ENCODE peak calls at places on chromosomes 11 and 22, in four cellular contexts. D, A, Y and N are unnamed samples.

GRCh38 chr11:109978895-109979294 is 114.3 kb upstream of the ZC3H12C start:
- DNase-seq in D (no peak), A (no peak), Y (peak), N (no peak)

GRCh38 chr11:92688416-92688815 is 281.0 kb upstream of the MTNR1B start:
- DNase-seq in D (no peak), A (no peak), Y (peak), N (no peak)

GRCh38 chr11:118608268-118609214 is 1.1 kb downstream of the PHLDB1 start:
- DNase-seq in D (no peak), A (no peak), Y (peak), N (no peak)

GRCh38 chr11:36431429-36432092 is 78.5 kb downstream of the TRAF6 start:
- DNase-seq in D (no peak), A (no peak), Y (peak), N (no peak)

GRCh38 chr11:6812391-6813005 is 13.0 kb upstream of the OR6A2 start:
- DNase-seq in D (peak), A (peak), Y (peak), N (no peak)

GRCh38 chr11:665062-665706 is 28.1 kb downstream of the DRD4 start:
- DNase-seq in D (no peak), A (no peak), Y (no peak), N (no peak)

GRCh38 chr11:15897211-15897960 is 459.0 kb downstream of the SOX6 start:
- DNase-seq in D (no peak), A (no peak), Y (peak), N (no peak)

GRCh38 chr11:3021125-3021524 is 29.0 kb upstream of the NAP1L4 start:
- DNase-seq in D (peak), A (peak), Y (peak), N (no peak)

GRCh38 chr11:76795936-76796441 is 12.8 kb downstream of the TSKU start:
- DNase-seq in D (no peak), A (no peak), Y (no peak), N (no peak)

GRCh38 chr11:132126973-132127900 is 756.8 kb downstream of the NTM start:
- DNase-seq in D (peak), A (peak), Y (peak), N (no peak)

GRCh38 chr11:94450061-94450460 is 43.6 kb downstream of the MRE11 start:
- DNase-seq in D (no peak), A (no peak), Y (no peak), N (no peak)

GRCh38 chr11:10518891-10519290 is 22.1 kb downstream of the RNF141 start:
- DNase-seq in D (no peak), A (no peak), Y (no peak), N (no peak)

GRCh38 chr11:32531528-32531927 is 52.1 kb upstream of the EIF3M start:
- DNase-seq in D (no peak), A (no peak), Y (no peak), N (no peak)

GRCh38 chr11:15805726-15806125 is 550.6 kb downstream of the SOX6 start:
- DNase-seq in D (no peak), A (no peak), Y (no peak), N (no peak)

GRCh38 chr11:3159296-3160190 is 5.6 kb downstream of the OSBPL5 start:
- DNase-seq in D (no peak), A (no peak), Y (no peak), N (no peak)

GRCh38 chr22:45296628-45297297 is 12.0 kb downstream of the UPK3A start:
- DNase-seq in D (no peak), A (no peak), Y (no peak), N (no peak)

GRCh38 chr22:38900677-38901076 is 28.7 kb upstream of the CBX6 start:
- DNase-seq in D (no peak), A (no peak), Y (no peak), N (no peak)

GRCh38 chr22:26322179-26322905 is 106.7 kb upstream of the ASPHD2 start:
- DNase-seq in D (no peak), A (no peak), Y (peak), N (peak)

GRCh38 chr22:29469755-29470154 is 10.3 kb upstream of the NEFH start:
- DNase-seq in D (peak), A (no peak), Y (no peak), N (no peak)

GRCh38 chr11:111344032-111344431 is 35.0 kb downstream of the POU2AF1 start:
- DNase-seq in D (no peak), A (no peak), Y (no peak), N (no peak)

GRCh38 chr11:75577198-75577597 is 15.1 kb downstream of the SERPINH1 start:
- DNase-seq in D (peak), A (no peak), Y (peak), N (peak)

DNA sequence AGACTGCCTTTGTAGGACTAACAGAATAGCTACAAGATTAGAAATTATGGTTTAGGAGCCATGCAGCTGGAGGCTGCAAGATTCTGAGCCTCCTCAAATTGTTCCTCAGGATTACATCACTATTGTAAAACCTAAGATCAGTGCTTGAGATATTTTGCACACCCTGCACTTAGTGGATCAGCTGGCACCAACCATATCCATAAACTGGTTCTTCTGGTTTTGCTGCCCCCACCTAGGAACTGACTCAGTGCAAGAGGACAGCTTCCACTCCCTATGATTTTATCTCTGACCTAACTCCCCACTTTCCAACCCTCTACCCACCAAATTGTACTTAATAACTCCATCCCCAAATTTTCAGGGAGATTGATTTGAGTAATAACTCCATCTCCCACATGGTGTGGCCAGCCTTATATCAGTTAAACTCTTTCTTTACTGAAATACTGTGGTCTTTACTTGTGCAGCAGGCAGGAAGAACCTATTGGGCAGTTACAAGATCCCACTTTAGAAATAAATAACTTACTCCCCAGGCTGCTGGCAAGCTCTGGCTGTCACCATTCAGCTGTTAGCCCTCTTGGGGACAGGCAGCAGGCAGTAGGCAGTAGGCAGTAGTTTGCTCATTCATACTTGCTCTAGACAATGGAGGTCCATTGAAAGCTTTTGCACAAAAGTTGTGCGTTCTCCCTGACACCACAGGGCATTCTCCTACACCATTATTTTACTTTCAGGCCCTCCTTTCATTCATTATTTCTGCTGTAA is 119.0 kb downstream of the SLC17A6 start:
- DNase-seq in D (no peak), A (no peak), Y (peak), N (no peak)
- H2BK12ac ChIP-seq in D (no peak), A (no peak), Y (peak), N (no peak)

GRCh38 chr11:86621854-86622253 is 50.6 kb downstream of the ME3 start:
- DNase-seq in D (no peak), A (no peak), Y (no peak), N (no peak)
- H3K18ac ChIP-seq in D (no peak), A (no peak), Y (no peak), N (no peak)

DNA sequence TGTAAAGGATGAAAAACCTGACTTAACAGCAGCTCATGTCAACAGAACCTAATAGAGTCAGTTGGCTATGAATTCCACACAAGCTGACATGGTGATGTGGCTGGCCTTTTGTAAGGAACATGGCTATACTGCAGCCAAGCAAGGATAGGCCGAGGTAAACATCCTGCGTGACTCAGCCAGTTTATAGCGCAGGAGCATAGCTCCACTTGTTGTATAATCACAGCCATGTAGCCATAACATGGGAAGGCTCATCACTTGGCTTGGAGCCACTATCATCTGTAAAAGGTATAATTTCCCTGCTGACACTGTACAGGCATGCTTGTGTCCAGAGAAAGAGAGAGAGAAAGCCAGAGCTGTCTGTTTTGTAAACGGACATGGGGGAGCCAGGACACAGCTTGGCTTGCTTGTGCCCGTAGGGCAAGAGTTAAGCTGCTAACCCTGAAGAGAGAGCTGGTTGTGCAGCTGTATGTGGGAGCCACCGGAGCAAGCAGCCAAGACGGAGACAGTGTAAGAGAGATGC is 104.4 kb upstream of the PLET1 start:
- DNase-seq in D (no peak), A (no peak), Y (peak), N (no peak)
- H2BK12ac ChIP-seq in D (no peak), A (no peak), Y (no peak), N (no peak)

DNA sequence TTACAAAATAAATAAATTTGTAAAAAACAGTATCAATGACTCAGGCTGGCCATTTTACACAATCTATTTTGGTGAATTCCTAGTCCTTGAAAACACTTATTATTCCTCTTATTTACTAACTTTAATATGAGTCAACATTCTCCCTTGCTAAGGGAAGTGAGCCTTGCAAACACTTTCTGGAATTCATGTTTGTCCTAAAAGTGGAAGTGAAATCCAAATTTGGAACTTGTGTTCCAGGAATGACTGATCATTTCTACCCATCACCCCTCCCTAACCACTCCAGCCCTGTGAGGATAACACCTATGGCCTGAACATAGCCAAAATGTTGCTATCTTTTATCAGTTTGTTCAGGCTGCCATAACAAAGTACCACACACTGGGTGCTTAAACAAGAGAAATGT is 83.1 kb downstream of the OR5AK2 start:
- DNase-seq in D (no peak), A (no peak), Y (peak), N (no peak)
- H3K18ac ChIP-seq in D (no peak), A (no peak), Y (no peak), N (no peak)

GRCh38 chr11:122676638-122677037 is 21.1 kb downstream of the UBASH3B start:
- DNase-seq in D (no peak), A (no peak), Y (peak), N (no peak)

GRCh38 chr11:122673706-122674105 is 18.2 kb downstream of the UBASH3B start:
- DNase-seq in D (no peak), A (no peak), Y (no peak), N (no peak)

GRCh38 chr11:122678406-122678805 is 22.9 kb downstream of the UBASH3B start:
- DNase-seq in D (no peak), A (no peak), Y (peak), N (no peak)

GRCh38 chr11:122679441-122679840 is 23.9 kb downstream of the UBASH3B start:
- DNase-seq in D (no peak), A (no peak), Y (no peak), N (no peak)

DNA sequence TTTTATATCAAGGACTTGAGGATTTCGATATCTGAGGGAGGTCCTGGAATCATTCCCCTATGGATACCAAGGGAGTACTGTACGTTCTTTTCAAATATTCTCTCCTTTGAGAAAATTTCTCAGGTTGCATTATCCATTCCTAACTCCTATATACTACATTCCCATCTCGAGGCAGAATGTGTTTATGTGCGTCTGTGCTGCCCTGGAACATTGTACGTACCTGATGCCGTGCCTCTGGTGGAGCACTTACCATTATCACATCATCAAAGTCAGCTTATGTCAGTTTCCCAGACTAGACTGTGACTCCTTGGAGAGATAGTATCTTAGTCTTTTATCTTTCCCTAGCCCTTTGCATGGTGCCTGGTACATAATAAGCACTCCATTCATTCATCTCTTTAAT is 21.7 kb downstream of the UBASH3B start:
- DNase-seq in D (no peak), A (no peak), Y (peak), N (no peak)
- H2BK12ac ChIP-seq in D (no peak), A (no peak), Y (no peak), N (no peak)

GRCh38 chr11:65419773-65420481 is 2.7 kb upstream of the NEAT1 start:
- DNase-seq in D (peak), A (no peak), Y (peak), N (no peak)
- H3K18ac ChIP-seq in D (peak), A (peak), Y (peak), N (peak)

GRCh38 chr22:35630891-35631290 is 13.8 kb upstream of the MB start:
- DNase-seq in D (no peak), A (no peak), Y (no peak), N (no peak)
- H2BK12ac ChIP-seq in D (no peak), A (no peak), Y (peak), N (peak)

DNA sequence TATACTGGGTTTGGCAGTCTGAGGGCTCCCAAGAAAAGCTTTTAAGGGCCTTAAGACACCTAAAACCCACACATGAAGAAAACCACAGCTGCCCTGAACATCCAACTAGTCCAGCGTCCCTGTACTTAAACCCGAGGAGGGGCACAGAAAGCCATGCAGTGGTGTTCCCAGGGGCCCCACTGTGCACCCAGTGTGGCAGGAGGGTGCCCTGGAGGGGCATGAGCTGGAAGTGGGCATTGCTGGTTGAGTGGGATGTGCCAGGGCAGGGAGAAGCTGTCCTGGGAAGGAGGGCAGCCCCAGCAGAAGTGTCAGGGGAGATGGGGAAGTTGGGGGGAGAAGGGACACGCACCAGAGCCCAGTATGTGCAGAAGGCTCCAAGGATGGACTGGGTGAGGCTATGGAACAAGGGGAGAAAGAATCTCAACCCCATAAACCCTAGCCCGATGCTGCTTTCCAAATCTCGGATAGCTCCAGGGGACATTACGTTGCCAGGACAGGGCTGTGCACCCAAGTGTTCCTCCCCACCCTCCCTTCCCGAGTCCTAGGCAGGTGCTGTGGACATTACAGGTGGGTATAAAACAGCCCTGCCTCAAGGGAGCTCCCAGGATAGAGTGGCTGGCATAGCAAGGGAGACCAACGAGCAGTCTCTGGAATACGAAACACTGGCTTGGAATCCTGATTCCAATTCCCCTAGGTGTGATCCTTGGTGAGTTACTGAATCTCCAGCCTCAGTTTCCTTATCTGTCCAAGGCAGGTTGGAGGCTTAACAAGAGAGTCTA is 44.2 kb downstream of the SHANK2 start:
- DNase-seq in D (no peak), A (no peak), Y (no peak), N (no peak)
- H3K18ac ChIP-seq in D (no peak), A (peak), Y (no peak), N (no peak)

GRCh38 chr11:45828996-45829395 is 18.3 kb upstream of the CRY2 start:
- DNase-seq in D (no peak), A (no peak), Y (peak), N (no peak)
- H2BK12ac ChIP-seq in D (no peak), A (no peak), Y (no peak), N (no peak)